ENCODE peak calls at places on chromosomes 5 and 9, in eight cellular contexts. Y is activated CD8-positive, alpha-beta T cell treated with anti-CD3 and anti-CD28 coated beads for 36 hours; O is psoas muscle; P is kidney; Q is AG09309; X is left lung; N is cardiac muscle cell; S is adrenal gland. F is an unnamed sample.

GRCh38 chr5:1140188-1140817 is 28.4 kb upstream of the SLC12A7 start:
- DNase-seq in Y (peak; percentile 87), O (peak; percentile 89), P (peak; percentile 92), Q (no peak), X (peak; percentile 75), N (peak; percentile 74), S (peak; percentile 77), F (peak; percentile 85)

GRCh38 chr5:102794677-102795331 is 39.7 kb downstream of the PAM start:
- DNase-seq in Y (no peak), O (no peak), P (no peak), Q (no peak), X (no peak), N (no peak), S (peak; percentile 22), F (no peak)

GRCh38 chr9:124770359-124771020 is 621 bp downstream of the NR6A1 start:
- DNase-seq in Y (peak; percentile 45), O (peak; percentile 60), P (peak; percentile 87), Q (no peak), X (no peak), N (peak; percentile 49), S (no peak), F (no peak)

GRCh38 chr9:16484744-16485143 is 385.7 kb downstream of the BNC2 start:
- DNase-seq in Y (no peak), O (no peak), P (no peak), Q (peak; percentile 21), X (no peak), N (no peak), S (no peak), F (no peak)

GRCh38 chr5:133925866-133926488 is 42.4 kb downstream of the C5orf15 start:
- DNase-seq in Y (no peak), O (no peak), P (no peak), Q (no peak), X (no peak), N (no peak), S (no peak), F (no peak)

GRCh38 chr9:98538626-98539031 is 170.1 kb downstream of the GABBR2 start:
- DNase-seq in Y (no peak), O (no peak), P (no peak), Q (no peak), X (peak; percentile 69), N (no peak), S (peak; percentile 34), F (no peak)

GRCh38 chr5:989961-990530 is 18.6 kb upstream of the NKD2 start:
- DNase-seq in Y (no peak), O (peak; percentile 85), P (peak; percentile 91), Q (no peak), X (peak; percentile 65), N (peak; percentile 60), S (peak; percentile 73), F (peak; percentile 78)

GRCh38 chr5:151632941-151633340 is 41.8 kb upstream of the FAT2 start:
- DNase-seq in Y (no peak), O (no peak), P (no peak), Q (no peak), X (no peak), N (no peak), S (no peak), F (no peak)

GRCh38 chr5:17223375-17224185 is 6.1 kb downstream of the BASP1 start:
- DNase-seq in Y (no peak), O (no peak), P (no peak), Q (no peak), X (no peak), N (no peak), S (no peak), F (no peak)

DNA sequence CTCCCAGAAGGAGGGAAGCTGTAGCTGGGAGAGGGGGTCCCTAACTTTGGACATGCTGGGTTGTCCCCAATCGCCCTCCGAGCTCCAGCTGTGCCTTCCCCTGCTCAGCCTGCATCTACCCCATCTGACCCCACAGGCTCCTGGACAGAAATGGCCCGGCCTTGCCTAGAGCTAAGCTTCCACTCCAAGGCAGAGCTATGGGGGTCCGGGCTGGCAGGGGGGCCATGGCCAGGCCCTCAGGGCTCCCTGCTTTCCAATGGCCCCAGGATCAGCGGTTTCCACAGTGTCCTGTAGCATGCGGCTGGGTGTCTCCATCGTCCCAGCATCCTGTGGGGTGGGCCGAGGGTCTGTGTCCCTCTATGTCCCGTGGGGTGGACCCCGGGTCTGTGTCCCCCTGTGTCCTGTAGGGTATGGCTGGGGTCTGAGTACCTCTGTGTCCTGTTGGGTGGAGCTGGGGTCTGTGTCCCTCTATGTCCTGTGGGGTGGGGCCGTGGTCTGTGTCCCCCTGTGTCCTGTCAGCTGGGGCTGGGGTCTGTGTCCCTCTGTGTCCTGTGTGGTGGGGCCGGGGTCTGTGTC is 130.6 kb downstream of the RXRA start:
- DNase-seq in Y (no peak), O (no peak), P (no peak), Q (no peak), X (no peak), N (no peak), S (no peak), F (no peak)
- TF ChIP-seq CTCF in Y (no peak), O (no peak), P (no peak), Q (no peak), X (no peak), N (no peak), S (no peak), F (no peak)

DNA sequence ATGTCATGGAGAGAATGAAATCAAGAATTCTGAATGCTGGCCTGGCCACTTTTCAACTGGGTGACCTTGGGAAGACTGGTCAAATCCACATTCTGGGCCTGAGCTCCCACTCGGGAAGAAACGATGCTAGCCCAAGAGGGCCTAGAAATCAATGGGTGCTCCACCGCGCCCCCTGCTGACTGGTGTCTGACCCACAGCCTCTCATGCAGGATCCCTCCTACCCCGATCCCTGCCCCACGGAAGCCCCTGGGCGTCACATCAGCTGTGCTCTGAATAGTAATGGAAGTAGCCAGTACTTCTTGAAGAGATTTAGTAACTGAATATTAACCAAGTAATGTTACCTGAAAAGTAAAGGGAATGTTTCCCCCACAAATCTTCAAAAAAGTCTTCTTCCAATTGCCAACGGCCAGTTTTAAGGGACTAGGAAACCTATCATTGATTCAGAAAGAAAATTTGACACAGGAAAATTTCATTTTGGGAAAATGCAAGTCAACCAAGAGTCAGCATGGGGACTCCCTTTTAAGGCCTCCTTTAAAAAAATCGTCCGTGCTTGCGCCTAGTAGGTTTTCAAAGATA is 43.9 kb downstream of the CRB2 start:
- DNase-seq in Y (peak; percentile 56), O (no peak), P (no peak), Q (no peak), X (no peak), N (no peak), S (no peak), F (no peak)
- TF ChIP-seq CTCF in Y (peak; percentile 59), O (peak; percentile 10), P (peak; percentile 22), Q (peak; percentile 61), X (peak; percentile 14), N (peak; percentile 64), S (peak; percentile 34), F (peak; percentile 48)

GRCh38 chr5:120173125-120173524 is 291.0 kb upstream of the PRR16 start:
- DNase-seq in Y (no peak), O (peak; percentile 6), P (no peak), Q (no peak), X (no peak), N (no peak), S (no peak), F (no peak)
- TF ChIP-seq CTCF in Y (no peak), O (no peak), P (no peak), Q (no peak), X (no peak), N (no peak), S (no peak), F (no peak)

GRCh38 chr5:139267481-139267880 is 26.1 kb upstream of the MATR3 start:
- DNase-seq in Y (no peak), O (no peak), P (no peak), Q (no peak), X (no peak), N (no peak), S (no peak), F (no peak)
- TF ChIP-seq CTCF in Y (no peak), O (no peak), P (no peak), Q (no peak), X (no peak), N (no peak), S (no peak), F (no peak)

F was measured in left ventricle myocardium inferior.